ENCODE peak calls at places on chromosome X, in five cellular contexts. One of them, this sample, is unnamed.

GRCh38 chrX:124433186-124433585 is 86.8 kb downstream of the SH2D1A start:
- DNase-seq in HEK293T: no peak
- DNase-seq in NCI-H510A treated with DMSO at 0.1 percent for 48 hours: no peak
- DNase-seq in Calu3: no peak
- DNase-seq in substantia nigra: no peak
- DNase-seq in this sample: no peak

GRCh38 chrX:151981129-151981528 is 6.7 kb upstream of the GABRE start:
- DNase-seq in Calu3: no peak
- DNase-seq in substantia nigra: no peak
- DNase-seq in NCI-H510A treated with DMSO at 0.1 percent for 48 hours: no peak
- DNase-seq in HEK293T: no peak
- DNase-seq in this sample: no peak

GRCh38 chrX:75547783-75548182 is 24.9 kb upstream of the ZDHHC15 start:
- DNase-seq in substantia nigra: no peak
- DNase-seq in HEK293T: no peak
- DNase-seq in Calu3: no peak
- DNase-seq in NCI-H510A treated with DMSO at 0.1 percent for 48 hours: no peak
- DNase-seq in this sample: no peak

GRCh38 chrX:66046612-66047235 is 6.8 kb upstream of the VSIG4 start:
- DNase-seq in HEK293T: no peak
- DNase-seq in substantia nigra: no peak
- DNase-seq in NCI-H510A treated with DMSO at 0.1 percent for 48 hours: no peak
- DNase-seq in Calu3: no peak
- DNase-seq in this sample: no peak

GRCh38 chrX:44904542-44905115 is 31.6 kb downstream of the KDM6A start:
- DNase-seq in HEK293T: no peak
- DNase-seq in Calu3: no peak
- DNase-seq in NCI-H510A treated with DMSO at 0.1 percent for 48 hours: no peak
- DNase-seq in substantia nigra: no peak
- DNase-seq in this sample: no peak

GRCh38 chrX:39214380-39215126 is 413.3 kb downstream of the MID1IP1 start:
- DNase-seq in HEK293T: no peak
- DNase-seq in substantia nigra: no peak
- DNase-seq in NCI-H510A treated with DMSO at 0.1 percent for 48 hours: no peak
- DNase-seq in Calu3: no peak
- DNase-seq in this sample: no peak

GRCh38 chrX:18855919-18856644 is 127.8 kb downstream of the PHKA2 start:
- DNase-seq in HEK293T: no peak
- DNase-seq in NCI-H510A treated with DMSO at 0.1 percent for 48 hours: no peak
- DNase-seq in Calu3: no peak
- DNase-seq in substantia nigra: no peak
- DNase-seq in this sample: no peak

GRCh38 chrX:826026-826425 is 195.4 kb downstream of the SHOX start:
- DNase-seq in HEK293T: no peak
- DNase-seq in Calu3: no peak
- DNase-seq in substantia nigra: no peak
- DNase-seq in NCI-H510A treated with DMSO at 0.1 percent for 48 hours: no peak
- DNase-seq in this sample: no peak

GRCh38 chrX:102154900-102155805 is 624 bp downstream of the BEX5 start:
- DNase-seq in NCI-H510A treated with DMSO at 0.1 percent for 48 hours: peak
- DNase-seq in substantia nigra: no peak
- DNase-seq in Calu3: peak
- DNase-seq in HEK293T: peak
- DNase-seq in this sample: no peak

GRCh38 chrX:111244238-111244750 is 26.0 kb downstream of the CAPN6 start:
- DNase-seq in substantia nigra: no peak
- DNase-seq in NCI-H510A treated with DMSO at 0.1 percent for 48 hours: peak
- DNase-seq in HEK293T: peak
- DNase-seq in Calu3: no peak
- DNase-seq in this sample: no peak

GRCh38 chrX:148588649-148589310 is 88.4 kb downstream of the AFF2 start:
- DNase-seq in NCI-H510A treated with DMSO at 0.1 percent for 48 hours: no peak
- DNase-seq in substantia nigra: no peak
- DNase-seq in Calu3: no peak
- DNase-seq in HEK293T: no peak
- DNase-seq in this sample: no peak

GRCh38 chrX:115719171-115719570 is 158.2 kb downstream of the PLS3 start:
- DNase-seq in HEK293T: no peak
- DNase-seq in substantia nigra: no peak
- DNase-seq in Calu3: no peak
- DNase-seq in NCI-H510A treated with DMSO at 0.1 percent for 48 hours: peak
- DNase-seq in this sample: no peak

GRCh38 chrX:19127649-19128168 is 5.4 kb upstream of the ADGRG2 start:
- DNase-seq in Calu3: no peak
- DNase-seq in NCI-H510A treated with DMSO at 0.1 percent for 48 hours: no peak
- DNase-seq in substantia nigra: no peak
- DNase-seq in HEK293T: no peak
- DNase-seq in this sample: no peak

GRCh38 chrX:68490644-68491043 is 8.2 kb upstream of the YIPF6 start:
- DNase-seq in HEK293T: peak
- DNase-seq in NCI-H510A treated with DMSO at 0.1 percent for 48 hours: peak
- DNase-seq in Calu3: peak
- DNase-seq in substantia nigra: no peak
- DNase-seq in this sample: no peak

GRCh38 chrX:46882266-46882665 is 30.0 kb upstream of the JADE3 start:
- DNase-seq in HEK293T: no peak
- DNase-seq in NCI-H510A treated with DMSO at 0.1 percent for 48 hours: no peak
- DNase-seq in substantia nigra: no peak
- DNase-seq in Calu3: no peak
- DNase-seq in this sample: peak